ENCODE peak calls at places on chromosomes 16 and 17, in five cellular contexts. J is heart right ventricle, H is cardiac fibroblast, X is cardiac muscle cell, F is GM04504. Y is an unnamed sample.

GRCh38 chr17:57651996-57652395 is 93.1 kb downstream of the CCDC182 start:
- DNase-seq in J (no peak), X (no peak), H (no peak), F (no peak), Y (no peak)

GRCh38 chr16:69917739-69918138 is 33.4 kb upstream of the CLEC18A start:
- DNase-seq in F (peak; percentile 78), J (no peak), H (peak; percentile 98), X (no peak), Y (peak; percentile 73)

GRCh38 chr16:70267516-70267915 is 15.8 kb upstream of the EXOSC6 start:
- DNase-seq in J (no peak), H (peak; percentile 71), X (peak; percentile 55), F (no peak), Y (no peak)

GRCh38 chr16:65621640-65622039 is 499.8 kb upstream of the CDH11 start:
- DNase-seq in F (no peak), H (no peak), J (no peak), X (peak; percentile 48), Y (no peak)

GRCh38 chr17:81237591-81238489 is 1.0 kb downstream of the TEPSIN start:
- DNase-seq in J (peak; percentile 9), X (no peak), H (no peak), F (no peak), Y (no peak)

GRCh38 chr16:16101585-16101984 is 121.7 kb downstream of the ABCC6 start:
- DNase-seq in X (no peak), F (no peak), H (no peak), J (no peak), Y (no peak)

GRCh38 chr17:39531252-39531651 is 70.0 kb downstream of the CDK12 start:
- DNase-seq in X (no peak), F (no peak), H (no peak), J (no peak), Y (no peak)

GRCh38 chr17:27577124-27577761 is 53.7 kb upstream of the LGALS9 start:
- DNase-seq in X (peak; percentile 66), F (no peak), J (no peak), H (peak; percentile 54), Y (no peak)

GRCh38 chr17:75079023-75079373 is 8.8 kb upstream of the SLC16A5 start:
- DNase-seq in J (no peak), F (no peak), X (no peak), H (no peak), Y (no peak)

GRCh38 chr16:72469932-72470331 is 298.0 kb upstream of the PMFBP1 start:
- DNase-seq in H (no peak), F (no peak), X (no peak), J (no peak), Y (no peak)

GRCh38 chr17:6231465-6231864 is 161.3 kb downstream of the WSCD1 start:
- DNase-seq in X (no peak), H (no peak), J (no peak), F (no peak), Y (no peak)

GRCh38 chr17:74748529-74749261 is at the start of gene NHERF1:
- DNase-seq in J (peak; percentile 96), H (peak; percentile 83), F (peak; percentile 87), X (peak; percentile 98), Y (peak; percentile 70)

GRCh38 chr17:50397919-50398285 is 579 bp upstream of the LRRC59 start:
- DNase-seq in F (no peak), X (no peak), J (no peak), H (no peak), Y (no peak)

GRCh38 chr17:62897706-62898105 is 68.3 kb upstream of the TANC2 start:
- DNase-seq in J (no peak), F (no peak), X (no peak), H (peak; percentile 23), Y (no peak)

GRCh38 chr16:89337965-89338364 is 120.5 kb downstream of the ZNF778 start:
- DNase-seq in J (no peak), F (no peak), H (no peak), X (no peak), Y (no peak)